ENCODE peak calls at places on chromosome 6, in seven cellular contexts. One of them, this sample, is unnamed.

GRCh38 chr6:29723666-29724588 is 693 bp downstream of the HLA-F start:
- DNase-seq in HCT116: no peak
- DNase-seq in B cell: peak
- DNase-seq in prostate gland: peak
- DNase-seq in cardiac muscle cell: peak
- DNase-seq in T-helper 1 cell: peak
- DNase-seq in A172: no peak
- DNase-seq in this sample: peak

GRCh38 chr6:84417261-84417660 is 189.8 kb upstream of the CEP162 start:
- DNase-seq in HCT116: no peak
- DNase-seq in B cell: no peak
- DNase-seq in prostate gland: no peak
- DNase-seq in cardiac muscle cell: no peak
- DNase-seq in T-helper 1 cell: no peak
- DNase-seq in A172: peak
- DNase-seq in this sample: no peak

GRCh38 chr6:156029296-156029985 is 573.8 kb upstream of the NOX3 start:
- DNase-seq in HCT116: no peak
- DNase-seq in B cell: no peak
- DNase-seq in prostate gland: no peak
- DNase-seq in cardiac muscle cell: no peak
- DNase-seq in T-helper 1 cell: no peak
- DNase-seq in A172: no peak
- DNase-seq in this sample: no peak

GRCh38 chr6:169972736-169973135 is 221.3 kb downstream of the ERMARD start:
- DNase-seq in HCT116: no peak
- DNase-seq in B cell: no peak
- DNase-seq in prostate gland: no peak
- DNase-seq in cardiac muscle cell: no peak
- DNase-seq in T-helper 1 cell: no peak
- DNase-seq in A172: no peak
- DNase-seq in this sample: no peak

GRCh38 chr6:98471444-98471843 is 362.9 kb upstream of the POU3F2 start:
- DNase-seq in HCT116: no peak
- DNase-seq in B cell: no peak
- DNase-seq in prostate gland: no peak
- DNase-seq in cardiac muscle cell: no peak
- DNase-seq in T-helper 1 cell: no peak
- DNase-seq in A172: no peak
- DNase-seq in this sample: no peak

GRCh38 chr6:64505312-64505711 is 869.7 kb downstream of the PHF3 start:
- DNase-seq in HCT116: no peak
- DNase-seq in B cell: no peak
- DNase-seq in prostate gland: no peak
- DNase-seq in cardiac muscle cell: peak
- DNase-seq in T-helper 1 cell: no peak
- DNase-seq in A172: no peak
- DNase-seq in this sample: peak

GRCh38 chr6:153108320-153108719 is 22.8 kb downstream of the RGS17 start:
- DNase-seq in HCT116: no peak
- DNase-seq in B cell: no peak
- DNase-seq in prostate gland: no peak
- DNase-seq in cardiac muscle cell: no peak
- DNase-seq in T-helper 1 cell: no peak
- DNase-seq in A172: no peak
- DNase-seq in this sample: no peak

GRCh38 chr6:167479967-167480653 is 155.2 kb downstream of the TTLL2 start:
- DNase-seq in HCT116: no peak
- DNase-seq in B cell: no peak
- DNase-seq in prostate gland: no peak
- DNase-seq in cardiac muscle cell: no peak
- DNase-seq in T-helper 1 cell: no peak
- DNase-seq in A172: no peak
- DNase-seq in this sample: no peak

GRCh38 chr6:27138837-27139752 is 108.4 kb upstream of the PRSS16 start:
- DNase-seq in HCT116: no peak
- DNase-seq in B cell: peak
- DNase-seq in prostate gland: no peak
- DNase-seq in cardiac muscle cell: peak
- DNase-seq in T-helper 1 cell: peak
- DNase-seq in A172: no peak
- DNase-seq in this sample: peak

GRCh38 chr6:55980627-55981211 is 105.3 kb upstream of the BMP5 start:
- DNase-seq in HCT116: peak
- DNase-seq in B cell: no peak
- DNase-seq in prostate gland: peak
- DNase-seq in cardiac muscle cell: peak
- DNase-seq in T-helper 1 cell: no peak
- DNase-seq in A172: peak
- DNase-seq in this sample: peak

GRCh38 chr6:110619275-110619908 is 143.0 kb upstream of the SLC22A16 start:
- DNase-seq in HCT116: no peak
- DNase-seq in B cell: no peak
- DNase-seq in prostate gland: no peak
- DNase-seq in cardiac muscle cell: no peak
- DNase-seq in T-helper 1 cell: no peak
- DNase-seq in A172: no peak
- DNase-seq in this sample: no peak